ENCODE peak calls at places on chromosomes 2 and 18, in four cellular contexts. One of them, this sample, is unnamed.

GRCh38 chr2:180319586-180320405 is 312.7 kb upstream of the CWC22 start:
- DNase-seq in uterus: no peak
- DNase-seq in NB4: no peak
- DNase-seq in Peyer's patch: no peak
- DNase-seq in this sample: no peak

GRCh38 chr2:199757466-199757865 is 93.5 kb downstream of the FTCDNL1 start:
- DNase-seq in Peyer's patch: no peak
- DNase-seq in NB4: no peak
- DNase-seq in uterus: no peak
- DNase-seq in this sample: peak

GRCh38 chr2:86671304-86671981 is 47.8 kb upstream of the RNF103 start:
- DNase-seq in uterus: peak
- DNase-seq in NB4: no peak
- DNase-seq in Peyer's patch: no peak
- DNase-seq in this sample: no peak

GRCh38 chr2:207499114-207499513 is 30.6 kb upstream of the CREB1 start:
- DNase-seq in uterus: no peak
- DNase-seq in NB4: peak
- DNase-seq in Peyer's patch: no peak
- DNase-seq in this sample: no peak

GRCh38 chr18:23311346-23312103 is 141.6 kb upstream of the RIOK3 start:
- DNase-seq in uterus: peak
- DNase-seq in NB4: no peak
- DNase-seq in Peyer's patch: no peak
- DNase-seq in this sample: no peak

GRCh38 chr18:8260319-8260718 is 348.9 kb upstream of the RAB12 start:
- DNase-seq in NB4: no peak
- DNase-seq in uterus: no peak
- DNase-seq in Peyer's patch: no peak
- DNase-seq in this sample: no peak

GRCh38 chr2:136006658-136007057 is 21.2 kb upstream of the DARS1 start:
- DNase-seq in uterus: no peak
- DNase-seq in NB4: no peak
- DNase-seq in Peyer's patch: no peak
- DNase-seq in this sample: no peak

GRCh38 chr2:33167655-33168245 is 221.0 kb downstream of the LTBP1 start:
- DNase-seq in NB4: no peak
- DNase-seq in uterus: no peak
- DNase-seq in Peyer's patch: no peak
- DNase-seq in this sample: no peak

GRCh38 chr18:24876266-24876665 is 415.8 kb downstream of the HRH4 start:
- DNase-seq in Peyer's patch: no peak
- DNase-seq in uterus: no peak
- DNase-seq in NB4: no peak
- DNase-seq in this sample: no peak

GRCh38 chr2:201837391-201837790 is 31.1 kb downstream of the CDK15 start:
- DNase-seq in Peyer's patch: no peak
- DNase-seq in uterus: no peak
- DNase-seq in NB4: no peak
- DNase-seq in this sample: no peak

GRCh38 chr2:234136461-234136860 is 86.0 kb downstream of the SPP2 start:
- DNase-seq in Peyer's patch: no peak
- DNase-seq in NB4: no peak
- DNase-seq in uterus: no peak
- DNase-seq in this sample: no peak

GRCh38 chr2:101185085-101185484 is 33.9 kb upstream of the TBC1D8 start:
- DNase-seq in Peyer's patch: no peak
- DNase-seq in uterus: no peak
- DNase-seq in NB4: no peak
- DNase-seq in this sample: no peak

GRCh38 chr2:133331437-133331836 is 236.8 kb downstream of the NCKAP5 start:
- DNase-seq in Peyer's patch: no peak
- DNase-seq in NB4: no peak
- DNase-seq in uterus: no peak
- DNase-seq in this sample: no peak

GRCh38 chr2:172052000-172052983 is 33.0 kb upstream of the DLX1 start:
- DNase-seq in uterus: no peak
- DNase-seq in Peyer's patch: no peak
- DNase-seq in NB4: no peak
- DNase-seq in this sample: no peak

GRCh38 chr2:121699421-121700328 is 37.0 kb downstream of the NIFK start:
- DNase-seq in NB4: peak
- DNase-seq in uterus: no peak
- DNase-seq in Peyer's patch: peak
- DNase-seq in this sample: peak

GRCh38 chr2:213806125-213806726 is 522.0 kb downstream of the SPAG16 start:
- DNase-seq in uterus: no peak
- DNase-seq in NB4: peak
- DNase-seq in Peyer's patch: no peak
- DNase-seq in this sample: no peak

GRCh38 chr18:80033181-80034067 is 810 bp upstream of the RBFA start:
- DNase-seq in NB4: no peak
- DNase-seq in Peyer's patch: no peak
- DNase-seq in uterus: peak
- DNase-seq in this sample: no peak

GRCh38 chr2:18456026-18456425 is 104.4 kb downstream of the RDH14 start:
- DNase-seq in NB4: no peak
- DNase-seq in uterus: no peak
- DNase-seq in Peyer's patch: no peak
- DNase-seq in this sample: no peak

GRCh38 chr2:95158441-95158840 is 1.2 kb downstream of the ZNF514 start:
- DNase-seq in uterus: no peak
- DNase-seq in NB4: no peak
- DNase-seq in Peyer's patch: peak
- DNase-seq in this sample: peak

GRCh38 chr2:3169106-3169870 is 208.3 kb downstream of the EIPR1 start:
- DNase-seq in Peyer's patch: no peak
- DNase-seq in NB4: no peak
- DNase-seq in uterus: no peak
- DNase-seq in this sample: peak

GRCh38 chr2:222569826-222570225 is 86.1 kb downstream of the FARSB start:
- DNase-seq in NB4: no peak
- DNase-seq in uterus: no peak
- DNase-seq in Peyer's patch: no peak
- DNase-seq in this sample: no peak

GRCh38 chr2:19146867-19147266 is 211.6 kb downstream of the OSR1 start:
- DNase-seq in uterus: no peak
- DNase-seq in NB4: no peak
- DNase-seq in Peyer's patch: no peak
- DNase-seq in this sample: no peak

GRCh38 chr2:8324164-8324848 is 357.6 kb upstream of the ID2 start:
- DNase-seq in uterus: no peak
- DNase-seq in Peyer's patch: no peak
- DNase-seq in NB4: no peak
- DNase-seq in this sample: no peak

GRCh38 chr18:52130621-52131020 is 209.4 kb upstream of the DCC start:
- DNase-seq in NB4: no peak
- DNase-seq in Peyer's patch: no peak
- DNase-seq in uterus: no peak
- DNase-seq in this sample: no peak

GRCh38 chr2:172878260-172878659 is 142.6 kb downstream of the RAPGEF4 start:
- DNase-seq in NB4: no peak
- DNase-seq in Peyer's patch: no peak
- DNase-seq in uterus: no peak
- DNase-seq in this sample: no peak

GRCh38 chr2:109560265-109560664 is 53.5 kb downstream of the SEPTIN10 start:
- DNase-seq in uterus: no peak
- DNase-seq in Peyer's patch: no peak
- DNase-seq in NB4: peak
- DNase-seq in this sample: no peak

GRCh38 chr2:234074751-234075520 is 24.4 kb downstream of the SPP2 start:
- DNase-seq in uterus: no peak
- DNase-seq in NB4: no peak
- DNase-seq in Peyer's patch: no peak
- DNase-seq in this sample: no peak

GRCh38 chr2:240913810-240914644 is 7.9 kb downstream of the CROCC2 start:
- DNase-seq in NB4: peak
- DNase-seq in uterus: peak
- DNase-seq in Peyer's patch: peak
- DNase-seq in this sample: peak

GRCh38 chr2:189515264-189515663 is 65.3 kb downstream of the SLC40A1 start:
- DNase-seq in NB4: no peak
- DNase-seq in uterus: no peak
- DNase-seq in Peyer's patch: no peak
- DNase-seq in this sample: no peak

GRCh38 chr18:21100141-21100540 is 11.5 kb downstream of the ROCK1 start:
- DNase-seq in Peyer's patch: no peak
- DNase-seq in uterus: no peak
- DNase-seq in NB4: no peak
- DNase-seq in this sample: no peak

GRCh38 chr2:183995632-183996031 is 602.7 kb upstream of the ZNF804A start:
- DNase-seq in NB4: no peak
- DNase-seq in Peyer's patch: no peak
- DNase-seq in uterus: no peak
- DNase-seq in this sample: no peak

GRCh38 chr18:6854811-6855210 is 125.3 kb downstream of the ARHGAP28 start:
- DNase-seq in uterus: no peak
- DNase-seq in Peyer's patch: no peak
- DNase-seq in NB4: no peak
- DNase-seq in this sample: no peak

GRCh38 chr2:38160517-38160916 is 84.6 kb upstream of the CYP1B1 start:
- DNase-seq in uterus: no peak
- DNase-seq in Peyer's patch: no peak
- DNase-seq in NB4: no peak
- DNase-seq in this sample: no peak

GRCh38 chr2:134365356-134365755 is 111.5 kb downstream of the MGAT5 start:
- DNase-seq in Peyer's patch: no peak
- DNase-seq in uterus: no peak
- DNase-seq in NB4: peak
- DNase-seq in this sample: no peak

GRCh38 chr2:147628971-147629421 is 215.8 kb upstream of the ACVR2A start:
- DNase-seq in uterus: no peak
- DNase-seq in Peyer's patch: no peak
- DNase-seq in NB4: no peak
- DNase-seq in this sample: no peak

DNA sequence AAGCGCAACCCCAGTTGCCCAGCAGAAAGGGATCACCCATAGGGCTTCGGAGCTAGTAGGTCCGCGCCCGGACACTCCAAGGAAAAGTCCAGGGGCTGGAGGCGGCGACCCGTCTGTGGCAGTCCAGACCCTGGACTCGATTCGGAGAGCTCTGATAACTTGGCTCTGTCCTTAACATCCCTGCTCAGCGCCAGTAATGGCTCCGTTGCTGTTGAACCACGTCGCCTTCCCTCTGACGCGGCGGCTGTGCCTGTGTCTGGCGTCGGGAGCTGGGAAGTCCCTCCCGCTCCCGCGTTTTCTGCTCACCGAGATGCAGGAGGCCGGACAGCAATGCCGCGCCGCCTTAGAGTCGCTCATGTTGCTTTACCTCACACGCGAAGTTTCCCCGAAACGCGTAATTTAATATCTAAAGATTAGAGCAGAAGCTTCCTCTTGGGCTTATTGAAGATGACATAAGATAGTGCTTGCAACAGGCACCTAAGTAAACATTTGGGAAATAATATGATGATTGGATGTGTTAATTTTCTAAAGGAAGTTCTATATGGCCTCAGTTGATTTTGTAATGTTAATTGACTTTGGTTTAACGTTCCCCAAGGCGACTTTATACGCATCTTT is 1.3 kb upstream of the ZBTB14 start:
- DNase-seq in uterus: peak
- DNase-seq in Peyer's patch: peak
- DNase-seq in NB4: peak
- DNase-seq in this sample: peak
- TF ChIP-seq POLR2A in uterus: no peak
- TF ChIP-seq POLR2A in Peyer's patch: no peak
- TF ChIP-seq POLR2A in NB4: peak
- TF ChIP-seq POLR2A in this sample: peak

GRCh38 chr18:62284637-62285036 is 40.5 kb upstream of the TNFRSF11A start:
- DNase-seq in Peyer's patch: no peak
- DNase-seq in NB4: no peak
- DNase-seq in uterus: no peak
- DNase-seq in this sample: no peak

GRCh38 chr18:62280058-62280457 is 45.1 kb upstream of the TNFRSF11A start:
- DNase-seq in NB4: no peak
- DNase-seq in Peyer's patch: no peak
- DNase-seq in uterus: no peak
- DNase-seq in this sample: no peak

GRCh38 chr18:62279561-62279960 is 45.5 kb upstream of the TNFRSF11A start:
- DNase-seq in uterus: no peak
- DNase-seq in Peyer's patch: no peak
- DNase-seq in NB4: no peak
- DNase-seq in this sample: no peak

GRCh38 chr18:62281684-62282083 is 43.4 kb upstream of the TNFRSF11A start:
- DNase-seq in NB4: peak
- DNase-seq in uterus: no peak
- DNase-seq in Peyer's patch: no peak
- DNase-seq in this sample: no peak

GRCh38 chr18:62282188-62282629 is 42.9 kb upstream of the TNFRSF11A start:
- DNase-seq in uterus: no peak
- DNase-seq in Peyer's patch: no peak
- DNase-seq in NB4: no peak
- DNase-seq in this sample: no peak
- H3K4me3 ChIP-seq in uterus: no peak
- H3K4me3 ChIP-seq in Peyer's patch: no peak
- H3K4me3 ChIP-seq in NB4: no peak
- H3K4me3 ChIP-seq in this sample: no peak

DNA sequence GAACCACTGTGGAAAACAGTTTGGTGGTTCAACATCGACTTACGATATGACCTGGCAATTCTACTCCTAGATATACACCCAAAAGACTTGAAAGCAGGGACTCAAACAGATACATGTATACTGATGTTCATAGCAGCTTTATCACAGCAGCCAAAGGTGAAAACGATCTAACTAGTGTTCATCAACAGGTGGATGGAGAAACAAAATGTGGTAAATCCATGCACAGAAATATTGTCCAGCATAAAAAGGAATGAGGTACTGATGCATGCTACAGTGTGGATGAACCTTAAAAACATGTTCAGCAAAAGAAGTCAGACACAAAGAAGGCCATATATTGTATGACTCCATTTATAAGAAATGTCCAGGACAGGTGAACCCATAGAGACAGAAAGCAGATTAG is 36.3 kb downstream of the MRO start:
- DNase-seq in NB4: no peak
- DNase-seq in Peyer's patch: no peak
- DNase-seq in uterus: no peak
- DNase-seq in this sample: no peak
- TF ChIP-seq POLR2A in NB4: no peak
- TF ChIP-seq POLR2A in Peyer's patch: no peak
- TF ChIP-seq POLR2A in uterus: no peak
- TF ChIP-seq POLR2A in this sample: no peak

DNA sequence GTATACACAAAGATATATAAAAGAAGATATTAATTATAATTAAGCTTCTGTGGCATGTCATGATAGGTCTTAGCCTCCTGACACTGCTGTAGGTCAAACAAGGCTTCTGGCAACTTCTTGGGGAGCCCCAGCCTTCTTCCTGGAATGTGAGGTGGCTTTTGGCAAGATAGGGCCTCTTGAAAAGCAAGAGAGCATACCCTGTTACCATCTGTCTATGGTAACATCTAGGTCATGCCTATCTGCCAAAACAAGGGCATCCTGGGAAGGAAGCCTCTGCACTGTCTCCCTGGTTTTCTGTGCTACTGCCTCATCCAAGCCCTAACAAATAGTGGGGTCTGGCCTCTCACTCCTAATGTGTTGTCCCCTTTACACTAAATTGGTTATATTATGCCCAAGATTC is 70.9 kb downstream of the CCDC148 start:
- DNase-seq in uterus: no peak
- DNase-seq in NB4: no peak
- DNase-seq in Peyer's patch: no peak
- DNase-seq in this sample: no peak
- H3K4me3 ChIP-seq in uterus: no peak
- H3K4me3 ChIP-seq in NB4: no peak
- H3K4me3 ChIP-seq in Peyer's patch: no peak
- H3K4me3 ChIP-seq in this sample: no peak

This sample was measured in transverse colon.